ENCODE peak calls at places on chromosomes 7 and 10, in four cellular contexts. D is GM12891, W is heart left ventricle, M is erythroblast. E is an unnamed sample.

GRCh38 chr10:103657061-103657591 is 163.6 kb downstream of the NEURL1 start:
- DNase-seq in D (no peak), W (no peak), M (no peak), E (no peak)

GRCh38 chr10:119205926-119206602 is 1.3 kb upstream of the GRK5 start:
- DNase-seq in D (no peak), W (peak; percentile 89), M (no peak), E (peak; percentile 45)

GRCh38 chr7:2219136-2219535 is 13.6 kb downstream of the MAD1L1 start:
- DNase-seq in D (no peak), W (no peak), M (no peak), E (no peak)

GRCh38 chr7:73359306-73359705 is 31.3 kb downstream of the FKBP6 start:
- DNase-seq in D (no peak), W (no peak), M (no peak), E (no peak)

GRCh38 chr7:91383186-91383585 is 119.0 kb downstream of the FZD1 start:
- DNase-seq in D (no peak), W (no peak), M (no peak), E (no peak)

GRCh38 chr7:42262907-42263466 is 26.0 kb upstream of the GLI3 start:
- DNase-seq in D (no peak), W (peak; percentile 77), M (no peak), E (no peak)

GRCh38 chr10:61836233-61836887 is 65.1 kb upstream of the ARID5B start:
- DNase-seq in D (no peak), W (no peak), M (no peak), E (no peak)

GRCh38 chr7:52154382-52154781 is 837.8 kb upstream of the COBL start:
- DNase-seq in D (no peak), W (no peak), M (no peak), E (no peak)

GRCh38 chr7:28020302-28020940 is 160.2 kb downstream of the JAZF1 start:
- DNase-seq in D (peak; percentile 31), W (peak; percentile 64), M (peak; percentile 82), E (peak; percentile 83)

GRCh38 chr10:113038183-113038582 is 88.1 kb downstream of the TCF7L2 start:
- DNase-seq in D (no peak), W (no peak), M (no peak), E (no peak)

GRCh38 chr7:73442222-73442902 is 8.8 kb downstream of the FZD9 start:
- DNase-seq in D (no peak), W (no peak), M (no peak), E (no peak)

GRCh38 chr7:139118234-139118802 is 8.8 kb upstream of the ZC3HAV1 start:
- DNase-seq in D (no peak), W (no peak), M (peak; percentile 80), E (peak; percentile 38)

GRCh38 chr10:11158080-11158479 is 140.4 kb downstream of the CELF2 start:
- DNase-seq in D (no peak), W (no peak), M (no peak), E (no peak)

GRCh38 chr7:2032876-2033407 is 199.8 kb downstream of the MAD1L1 start:
- DNase-seq in D (no peak), W (no peak), M (no peak), E (no peak)

GRCh38 chr7:157981778-157982177 is 605.8 kb downstream of the PTPRN2 start:
- DNase-seq in D (no peak), W (no peak), M (no peak), E (no peak)

GRCh38 chr10:107546239-107546638 is 381.7 kb upstream of the SORCS1 start:
- DNase-seq in D (no peak), W (no peak), M (no peak), E (no peak)

GRCh38 chr7:22008011-22008410 is 62.3 kb upstream of the CDCA7L start:
- DNase-seq in D (no peak), W (no peak), M (no peak), E (no peak)

GRCh38 chr10:61135276-61135721 is 191.3 kb upstream of the RHOBTB1 start:
- DNase-seq in D (no peak), W (no peak), M (no peak), E (no peak)

GRCh38 chr10:112950714-112951348 is 784 bp downstream of the TCF7L2 start:
- DNase-seq in D (no peak), W (peak; percentile 33), M (peak; percentile 7), E (no peak)

GRCh38 chr10:88793747-88794299 is 8.7 kb upstream of the LIPM start:
- DNase-seq in D (no peak), W (no peak), M (no peak), E (no peak)

GRCh38 chr10:64159910-64160872 is 639.0 kb downstream of the REEP3 start:
- DNase-seq in D (no peak), W (no peak), M (no peak), E (no peak)

GRCh38 chr10:21519981-21520436 is 5.5 kb downstream of the SKIDA1 start:
- DNase-seq in D (no peak), W (no peak), M (peak; percentile 51), E (no peak)

GRCh38 chr7:112420236-112420945 is 29.9 kb upstream of the IFRD1 start:
- DNase-seq in D (no peak), W (no peak), M (no peak), E (no peak)

GRCh38 chr7:31096198-31096881 is 44.2 kb downstream of the ADCYAP1R1 start:
- DNase-seq in D (no peak), W (no peak), M (no peak), E (no peak)

GRCh38 chr7:140400381-140400780 is 2.1 kb upstream of the SLC37A3 start:
- DNase-seq in D (no peak), W (no peak), M (no peak), E (no peak)

GRCh38 chr10:47369251-47369894 is 14.7 kb downstream of the ZNF488 start:
- DNase-seq in D (no peak), W (no peak), M (no peak), E (no peak)

GRCh38 chr7:100075418-100075817 is 6.1 kb downstream of the ZNF3 start:
- DNase-seq in D (no peak), W (no peak), M (no peak), E (no peak)

GRCh38 chr7:100066953-100067352 is 14.6 kb downstream of the ZNF3 start:
- DNase-seq in D (no peak), W (no peak), M (no peak), E (no peak)

GRCh38 chr7:100069991-100070390 is 11.5 kb downstream of the ZNF3 start:
- DNase-seq in D (no peak), W (no peak), M (no peak), E (no peak)

GRCh38 chr7:100072462-100072861 is 9.1 kb downstream of the ZNF3 start:
- DNase-seq in D (no peak), W (no peak), M (no peak), E (no peak)

DNA sequence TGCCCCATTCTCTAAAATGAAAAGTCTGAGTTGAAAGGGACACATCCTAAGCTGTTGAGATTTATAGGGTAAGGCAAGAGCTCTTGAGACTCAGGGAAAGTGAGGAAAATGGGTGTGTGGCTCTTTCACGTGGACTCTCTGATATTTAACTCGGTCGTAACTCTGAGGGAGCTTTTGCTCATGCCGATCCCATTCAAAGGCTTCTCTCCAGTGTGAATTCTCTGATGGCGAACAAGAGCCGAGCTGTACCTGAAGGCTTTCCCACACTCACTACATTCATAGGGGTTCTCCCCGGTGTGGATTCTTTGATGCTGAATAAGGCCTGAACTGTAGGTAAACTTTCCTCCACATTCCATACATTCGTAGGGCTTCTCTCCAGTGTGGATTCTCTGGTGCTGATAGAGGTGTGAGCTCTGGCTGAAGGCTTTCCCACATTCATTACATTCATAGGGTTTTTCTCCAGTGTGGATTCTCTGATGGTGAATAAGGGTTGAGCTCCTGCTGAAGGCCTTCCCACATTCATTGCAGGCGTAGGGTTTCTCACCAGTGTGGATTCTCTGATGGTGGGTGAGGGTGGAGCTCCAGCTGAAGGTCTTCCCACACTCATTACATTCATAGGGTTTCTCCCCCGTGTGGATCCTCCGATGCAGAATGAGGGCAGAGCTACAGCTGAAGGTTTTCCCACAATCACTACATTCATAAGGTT is 10.4 kb downstream of the ZNF3 start:
- DNase-seq in D (no peak), W (no peak), M (no peak), E (no peak)
- TF ChIP-seq POLR2A in D (no peak), W (no peak), M (no peak), E (no peak)

GRCh38 chr10:5662708-5663579 is 3.5 kb downstream of the ASB13 start:
- DNase-seq in D (no peak), W (no peak), M (no peak), E (no peak)

GRCh38 chr10:5656737-5657579 is 9.4 kb downstream of the ASB13 start:
- DNase-seq in D (no peak), W (no peak), M (peak; percentile 15), E (no peak)

GRCh38 chr10:5658871-5659618 is 7.3 kb downstream of the ASB13 start:
- DNase-seq in D (no peak), W (no peak), M (no peak), E (no peak)

GRCh38 chr10:5661043-5661442 is 5.4 kb downstream of the ASB13 start:
- DNase-seq in D (no peak), W (no peak), M (no peak), E (no peak)

GRCh38 chr10:5659702-5660528 is 6.5 kb downstream of the ASB13 start:
- DNase-seq in D (no peak), W (peak; percentile 48), M (no peak), E (peak; percentile 68)
- TF ChIP-seq POLR2A in D (no peak), W (no peak), M (no peak), E (no peak)

GRCh38 chr10:124694467-124695195 is 49.5 kb downstream of the FAM53B start:
- DNase-seq in D (no peak), W (no peak), M (no peak), E (no peak)

GRCh38 chr10:124693801-124694416 is 50.3 kb downstream of the FAM53B start:
- DNase-seq in D (no peak), W (peak; percentile 55), M (peak; percentile 60), E (no peak)

GRCh38 chr10:124691448-124692435 is 52.4 kb downstream of the FAM53B start:
- DNase-seq in D (no peak), W (no peak), M (peak; percentile 40), E (no peak)

GRCh38 chr10:124695259-124695658 is 48.9 kb downstream of the FAM53B start:
- DNase-seq in D (no peak), W (no peak), M (no peak), E (no peak)

DNA sequence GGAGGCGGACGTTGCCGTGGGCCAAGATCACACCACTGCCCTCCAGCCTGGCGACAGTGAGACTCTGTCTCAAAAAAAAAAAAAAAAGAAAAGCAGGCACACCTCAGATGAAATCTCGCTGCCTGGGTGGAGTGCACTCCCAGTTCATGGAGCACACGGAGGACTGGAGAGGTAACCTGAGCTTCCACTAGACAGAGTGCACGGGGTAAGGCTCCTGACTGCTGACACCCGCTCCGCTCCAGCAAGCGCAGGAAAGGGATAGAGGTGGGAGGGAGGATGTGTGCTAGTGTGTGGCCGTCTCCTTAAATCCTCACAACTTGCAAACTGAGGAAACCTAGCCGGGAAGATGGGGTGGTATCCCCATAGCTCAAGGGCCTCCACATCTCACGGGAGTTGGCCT is 50.8 kb downstream of the FAM53B start:
- DNase-seq in D (no peak), W (no peak), M (peak; percentile 72), E (no peak)
- TF ChIP-seq POLR2A in D (no peak), W (no peak), M (peak; percentile 1), E (no peak)

GRCh38 chr10:5574642-5575131 is 49.9 kb downstream of the CALML3 start:
- DNase-seq in D (no peak), W (no peak), M (no peak), E (no peak)
- TF ChIP-seq POLR2A in D (no peak), W (no peak), M (no peak), E (no peak)